ENCODE peak calls at places on chromosomes 7 and 10, in five cellular contexts. R is fibroblast of lung, W is ovary, J is SK-N-SH, H is BJ. X is an unnamed sample.

GRCh38 chr10:54880943-54881342 is 79.9 kb upstream of the PCDH15 start:
- DNase-seq in R (no peak), W (no peak), J (no peak), H (no peak), X (no peak)

GRCh38 chr10:21309427-21309826 is 216.1 kb downstream of the SKIDA1 start:
- DNase-seq in R (no peak), W (no peak), J (no peak), H (no peak), X (no peak)

GRCh38 chr7:467393-467828 is 52.2 kb downstream of the PDGFA start:
- DNase-seq in R (no peak), W (peak; percentile 3), J (no peak), H (no peak), X (no peak)

GRCh38 chr7:123455965-123456364 is 78.4 kb downstream of the IQUB start:
- DNase-seq in R (no peak), W (no peak), J (no peak), H (no peak), X (no peak)

GRCh38 chr7:95264225-95264927 is 60.0 kb downstream of the PON1 start:
- DNase-seq in R (peak; percentile 80), W (no peak), J (no peak), H (no peak), X (no peak)

GRCh38 chr7:158655931-158656441 is 48.6 kb downstream of the NCAPG2 start:
- DNase-seq in R (no peak), W (no peak), J (no peak), H (no peak), X (no peak)

GRCh38 chr7:117755136-117755535 is 118.1 kb downstream of the CTTNBP2 start:
- DNase-seq in R (no peak), W (no peak), J (no peak), H (no peak), X (no peak)

GRCh38 chr7:8434290-8435002 is 1.0 kb downstream of the NXPH1 start:
- DNase-seq in R (no peak), W (no peak), J (peak; percentile 88), H (no peak), X (no peak)

GRCh38 chr7:140676303-140676702 is 3.6 kb downstream of the ADCK2 start:
- DNase-seq in R (no peak), W (no peak), J (no peak), H (no peak), X (no peak)

GRCh38 chr7:5550385-5550784 is 126.8 kb upstream of the TNRC18 start:
- DNase-seq in R (no peak), W (no peak), J (peak; percentile 27), H (no peak), X (no peak)

GRCh38 chr7:5552123-5552522 is 128.5 kb upstream of the TNRC18 start:
- DNase-seq in R (no peak), W (no peak), J (no peak), H (no peak), X (no peak)

GRCh38 chr7:5550831-5551230 is 127.2 kb upstream of the TNRC18 start:
- DNase-seq in R (no peak), W (no peak), J (peak; percentile 27), H (no peak), X (no peak)

GRCh38 chr7:5546626-5547025 is 123.0 kb upstream of the TNRC18 start:
- DNase-seq in R (no peak), W (no peak), J (no peak), H (no peak), X (no peak)

GRCh38 chr7:5549096-5549896 is 125.7 kb upstream of the TNRC18 start:
- DNase-seq in R (peak; percentile 49), W (no peak), J (peak; percentile 48), H (no peak), X (no peak)
- TF ChIP-seq CTCF in R (no peak), W (no peak), J (no peak), H (no peak), X (no peak)

GRCh38 chr10:132186488-132187413 is at the start of gene DPYSL4:
- DNase-seq in R (peak; percentile 21), W (no peak), J (peak; percentile 99), H (no peak), X (no peak)

GRCh38 chr10:132188331-132188730 is 1.6 kb downstream of the DPYSL4 start:
- DNase-seq in R (no peak), W (no peak), J (no peak), H (no peak), X (no peak)

GRCh38 chr10:132185601-132186487 is 904 bp upstream of the DPYSL4 start:
- DNase-seq in R (peak; percentile 22), W (peak; percentile 70), J (no peak), H (no peak), X (no peak)

GRCh38 chr10:132189016-132189415 is 2.3 kb downstream of the DPYSL4 start:
- DNase-seq in R (no peak), W (no peak), J (no peak), H (no peak), X (no peak)

DNA sequence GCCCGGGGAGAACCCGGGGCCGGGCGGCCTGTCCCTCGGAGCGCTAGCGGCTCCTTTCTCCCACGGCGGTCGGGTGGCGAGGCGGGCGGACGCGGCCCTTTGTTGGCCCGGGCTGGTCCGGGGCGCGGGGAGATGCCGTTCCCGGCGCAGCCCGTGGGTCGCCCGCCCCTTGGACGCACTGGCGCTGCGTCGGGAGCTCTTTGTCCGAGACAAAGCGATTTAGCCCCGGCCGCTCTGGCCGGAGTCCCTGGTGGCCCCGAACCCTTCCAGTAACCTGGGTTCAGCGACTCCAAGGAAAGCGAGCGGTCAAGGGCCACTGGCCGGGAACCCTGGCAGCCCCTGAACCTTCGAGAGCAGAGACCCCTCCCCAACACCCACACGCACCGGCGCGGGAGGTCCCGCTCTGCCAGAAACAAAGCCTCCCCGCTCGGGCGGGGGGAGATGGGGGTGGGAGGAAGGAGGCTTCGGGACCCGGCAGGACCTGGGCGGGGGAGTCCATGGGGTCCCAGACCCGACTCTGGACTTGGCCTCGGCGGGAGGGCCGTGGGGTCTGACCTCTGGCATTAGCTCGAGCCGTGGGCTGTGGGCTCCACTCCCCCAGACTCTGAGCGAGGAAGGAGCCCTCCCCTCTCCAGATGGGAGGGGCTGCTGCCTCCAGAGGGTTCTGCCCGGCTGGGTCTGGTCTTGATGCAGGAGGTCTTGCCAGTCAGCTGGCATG is 832 bp downstream of the DPYSL4 start:
- DNase-seq in R (no peak), W (no peak), J (peak; percentile 73), H (no peak), X (no peak)
- H3K4me3 ChIP-seq in R (peak overlapping the region; percentile 53), W (peak overlapping the region; percentile 33), J (peak overlapping the region; percentile 85), H (peak overlapping the region; percentile 59), X (peak overlapping the region; percentile 67)

GRCh38 chr7:73667344-73668102 is at the start of gene VPS37D:
- DNase-seq in R (peak; percentile 85), W (peak; percentile 95), J (peak; percentile 100), H (peak; percentile 23), X (peak; percentile 57)
- H3K27me3 ChIP-seq in R (no peaks in the 10 kb centered on the region), W (no peaks in the 10 kb centered on the region), J (peaks cover 6% of the 10 kb centered on the region), H (no peaks in the 10 kb centered on the region), X (peaks cover 6% of the 10 kb centered on the region)

GRCh38 chr7:4845740-4846142 is 16.1 kb downstream of the PAPOLB start:
- DNase-seq in R (peak; percentile 14), W (peak; percentile 69), J (peak; percentile 90), H (no peak), X (no peak)
- TF ChIP-seq CTCF in R (no peak), W (no peak), J (peak; percentile 56), H (peak; percentile 5), X (no peak)

GRCh38 chr10:5971315-5971832 is 6.0 kb downstream of the IL15RA start:
- DNase-seq in R (peak; percentile 31), W (no peak), J (no peak), H (no peak), X (no peak)
- H3K4me3 ChIP-seq in R (no peak overlapping the region), W (no peak overlapping the region), J (no peak overlapping the region), H (no peak overlapping the region), X (no peak overlapping the region)

DNA sequence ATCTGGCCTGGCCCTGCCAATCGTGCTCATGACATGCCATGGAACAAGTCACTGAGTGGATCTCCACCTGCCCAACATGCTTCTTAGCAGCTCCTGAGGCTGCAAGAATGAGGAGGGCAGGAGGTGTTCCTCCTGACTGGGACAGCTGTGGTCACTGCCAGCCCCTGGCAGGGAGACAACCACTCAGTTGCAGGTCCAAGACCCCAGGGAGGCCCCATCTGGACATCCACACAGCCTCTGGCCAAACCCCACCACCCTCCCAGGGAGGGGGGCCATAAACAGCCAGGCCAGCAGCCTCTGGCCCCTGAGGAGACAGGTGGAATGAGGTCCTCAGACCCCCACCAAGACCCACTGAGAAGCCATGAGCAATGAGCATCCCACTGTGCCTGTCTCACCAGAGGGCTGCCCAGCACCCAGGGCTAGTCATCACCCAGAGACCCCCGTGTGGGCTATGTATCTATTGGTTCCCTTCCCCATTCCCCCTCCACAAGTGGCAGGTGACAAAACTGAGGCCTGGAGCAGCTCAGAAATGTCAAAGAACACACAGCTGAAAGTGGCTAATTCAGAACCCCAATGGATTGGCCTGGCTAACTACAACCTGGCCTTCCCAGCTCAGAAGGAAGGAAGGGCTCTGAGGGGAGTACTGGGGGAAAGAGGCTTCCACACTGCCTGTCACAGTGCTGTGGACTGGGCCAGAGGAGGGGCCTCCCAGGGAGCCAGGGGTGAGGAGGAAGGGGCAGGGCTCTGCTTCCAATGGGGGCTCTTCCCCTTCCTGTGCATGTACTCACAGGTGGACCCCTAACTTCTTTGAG is 3.0 kb downstream of the GPRIN2 start:
- DNase-seq in R (no peak), W (peak; percentile 31), J (no peak), H (no peak), X (no peak)
- H3K27me3 ChIP-seq in R (peaks cover 48% of the 10 kb centered on the region), W (no peaks in the 10 kb centered on the region), J (peaks cover 15% of the 10 kb centered on the region), H (peaks cover 18% of the 10 kb centered on the region), X (peaks cover 70% of the 10 kb centered on the region)

DNA sequence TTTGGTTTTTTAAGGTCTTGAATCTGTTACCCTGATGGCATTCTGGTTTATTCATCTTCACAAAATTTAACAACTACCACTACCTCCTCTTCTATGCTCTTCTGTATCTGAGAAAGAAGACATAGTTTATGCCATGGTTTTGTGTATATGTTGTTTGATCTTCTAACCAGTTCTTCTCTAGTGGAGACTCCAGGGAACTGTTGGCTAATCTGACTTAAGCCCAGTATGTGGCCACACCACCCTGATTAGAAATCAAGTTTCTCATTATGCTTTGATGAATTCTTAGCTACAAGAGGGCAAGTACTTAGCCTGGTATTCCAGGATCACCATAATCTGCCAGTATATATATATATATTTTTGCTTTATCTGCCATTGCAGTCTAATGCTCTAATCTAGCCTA is 99.5 kb upstream of the MXI1 start:
- DNase-seq in R (no peak), W (no peak), J (no peak), H (no peak), X (no peak)
- TF ChIP-seq CTCF in R (no peak), W (no peak), J (no peak), H (no peak), X (no peak)

DNA sequence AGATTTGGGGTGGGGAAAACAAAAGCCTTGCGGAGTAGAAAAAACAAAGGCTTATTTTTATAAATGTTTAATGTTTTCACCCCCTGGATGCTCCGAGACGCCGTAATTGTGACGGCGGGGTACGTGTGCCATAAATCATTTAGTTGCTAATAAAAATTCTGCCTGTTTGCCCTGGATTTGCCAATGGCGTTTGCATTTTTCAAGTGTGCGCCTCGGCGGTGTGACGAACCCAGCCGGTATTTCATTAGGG is 2.5 kb upstream of the TNRC18 start:
- DNase-seq in R (peak; percentile 63), W (no peak), J (no peak), H (no peak), X (no peak)
- H3K4me3 ChIP-seq in R (peak overlapping the region; percentile 94), W (peak overlapping the region; percentile 94), J (peak overlapping the region; percentile 100), H (peak overlapping the region; percentile 82), X (peak overlapping the region; percentile 86)

X was measured in AG04450.